ENCODE peak calls at places on chromosomes 11 and 22, in five cellular contexts. A is prostate gland, P is spleen, H is Peyer's patch, Z is uterus. B is an unnamed sample.

GRCh38 chr22:16824718-16825687 is at the start of gene XKR3:
- DNase-seq in A (no peak), H (no peak), P (no peak), Z (no peak), B (no peak)

GRCh38 chr11:77821349-77821851 is 456 bp downstream of the AAMDC start:
- DNase-seq in H (peak), P (peak), Z (peak), A (peak), B (peak)

GRCh38 chr11:60947666-60948065 is 4.3 kb downstream of the SLC15A3 start:
- DNase-seq in Z (no peak), A (no peak), P (no peak), H (no peak), B (no peak)

GRCh38 chr11:114145166-114145695 is 85.7 kb downstream of the ZBTB16 start:
- DNase-seq in P (no peak), A (no peak), Z (no peak), H (no peak), B (no peak)

GRCh38 chr11:12864316-12865156 is 144.6 kb upstream of the RASSF10 start:
- DNase-seq in P (no peak), H (no peak), A (peak), Z (no peak), B (no peak)

GRCh38 chr11:114158886-114159285 is 99.4 kb downstream of the ZBTB16 start:
- DNase-seq in Z (no peak), P (no peak), H (no peak), A (no peak), B (no peak)

GRCh38 chr11:12284321-12285050 is 92.9 kb upstream of the PARVA start:
- DNase-seq in Z (no peak), P (no peak), A (peak), H (no peak), B (peak)

GRCh38 chr11:74815966-74816365 is 67.3 kb downstream of the RNF169 start:
- DNase-seq in H (no peak), A (no peak), P (no peak), Z (no peak), B (no peak)

GRCh38 chr11:61102667-61103491 is 590 bp downstream of the CD5 start:
- DNase-seq in A (no peak), Z (no peak), H (no peak), P (peak), B (peak)

GRCh38 chr22:21866821-21867527 is 471 bp downstream of the MAPK1 start:
- DNase-seq in A (no peak), Z (peak), H (peak), P (no peak), B (peak)

GRCh38 chr11:57358543-57358961 is 20.4 kb downstream of the P2RX3 start:
- DNase-seq in A (no peak), Z (no peak), H (no peak), P (no peak), B (no peak)

DNA sequence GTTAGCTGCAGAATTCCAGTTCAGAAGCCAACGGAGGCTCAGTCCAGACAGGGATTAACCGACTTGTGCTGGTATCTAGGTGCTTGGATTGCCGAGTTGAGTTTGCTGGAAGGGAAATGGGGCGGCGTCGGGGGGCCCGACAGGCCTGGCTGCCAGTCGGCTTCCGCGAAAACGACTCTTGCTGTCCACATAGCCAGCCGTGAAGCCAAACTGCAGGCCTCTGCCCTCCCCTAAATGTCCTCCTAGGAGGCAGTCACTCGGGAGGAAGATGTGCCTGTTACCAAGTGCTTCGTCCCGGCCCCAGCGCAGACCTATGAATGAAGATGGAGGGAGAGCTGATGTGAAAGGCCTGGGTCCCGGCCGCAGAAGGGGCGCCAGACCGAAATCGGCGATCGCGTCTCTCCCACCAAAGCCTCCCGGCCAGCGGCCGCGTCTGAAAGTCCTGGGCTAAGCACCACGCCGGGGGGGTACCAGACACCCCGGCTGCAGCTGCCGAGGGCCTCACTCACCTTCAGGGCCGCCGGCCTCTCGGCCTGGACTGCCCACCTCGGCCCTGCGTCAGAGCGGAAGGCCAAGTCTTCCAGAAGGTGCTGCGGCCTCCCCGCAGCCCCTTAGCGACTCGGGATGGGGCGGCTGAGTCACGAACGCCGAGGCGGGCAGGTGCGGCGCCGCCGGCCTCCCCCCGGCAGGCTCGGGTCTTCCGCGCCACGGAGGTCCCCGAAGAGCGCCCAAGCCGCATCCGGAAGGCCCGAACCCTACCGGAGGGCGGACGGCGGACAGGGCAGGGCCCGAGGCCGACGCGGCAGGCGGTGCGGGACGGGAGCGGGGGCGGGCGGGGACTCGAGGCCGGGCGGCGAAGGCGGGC is 7.5 kb downstream of the DPAGT1 start:
- DNase-seq in P (peak), H (peak), Z (peak), A (peak), B (peak)
- H3K27ac ChIP-seq in P (peak), H (peak), Z (peak), A (peak), B (peak)

GRCh38 chr11:4156571-4156970 is 62.0 kb downstream of the RRM1 start:
- DNase-seq in A (no peak), H (no peak), Z (no peak), P (no peak), B (no peak)

GRCh38 chr11:4164884-4165590 is 70.4 kb downstream of the RRM1 start:
- DNase-seq in H (no peak), P (no peak), Z (no peak), A (no peak), B (no peak)

GRCh38 chr11:4167292-4167691 is 72.7 kb downstream of the RRM1 start:
- DNase-seq in Z (no peak), P (no peak), A (no peak), H (no peak), B (no peak)

DNA sequence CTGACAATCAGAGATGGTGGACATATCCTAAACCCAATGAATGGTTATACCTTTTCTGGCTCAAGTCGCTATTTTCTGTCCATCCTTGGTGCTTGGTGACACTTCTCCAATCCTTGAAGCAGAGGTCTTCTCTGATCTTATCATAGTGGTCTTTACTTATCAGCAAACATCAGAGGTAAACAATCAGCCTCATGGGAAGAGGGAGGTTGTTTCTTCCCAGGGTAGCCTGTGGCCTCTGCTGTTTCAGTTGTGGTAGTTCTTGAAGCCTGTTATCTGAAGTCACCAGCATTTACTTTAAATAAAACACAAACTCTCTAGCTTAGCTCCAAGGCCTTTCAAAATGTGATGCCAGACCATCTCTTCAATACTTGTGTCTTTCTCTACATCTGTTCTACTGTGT is 66.7 kb downstream of the RRM1 start:
- DNase-seq in A (no peak), H (no peak), P (no peak), Z (no peak), B (no peak)
- TF ChIP-seq POLR2A in A (no peak), H (no peak), P (no peak), Z (no peak), B (no peak)

GRCh38 chr11:83054904-83055380 is 16.8 kb downstream of the RAB30 start:
- DNase-seq in H (peak), P (no peak), A (no peak), Z (no peak), B (no peak)

GRCh38 chr11:83057721-83058120 is 14.0 kb downstream of the RAB30 start:
- DNase-seq in P (no peak), Z (no peak), A (no peak), H (no peak), B (no peak)

GRCh38 chr11:83051760-83052671 is 19.7 kb downstream of the RAB30 start:
- DNase-seq in A (peak), H (no peak), P (no peak), Z (no peak), B (peak)

GRCh38 chr11:83054001-83054400 is 17.7 kb downstream of the RAB30 start:
- DNase-seq in Z (no peak), H (no peak), P (no peak), A (no peak), B (no peak)

GRCh38 chr11:83056204-83056603 is 15.5 kb downstream of the RAB30 start:
- DNase-seq in Z (no peak), A (no peak), P (no peak), H (no peak), B (no peak)
- H3K27ac ChIP-seq in Z (no peak), A (no peak), P (no peak), H (no peak), B (no peak)

DNA sequence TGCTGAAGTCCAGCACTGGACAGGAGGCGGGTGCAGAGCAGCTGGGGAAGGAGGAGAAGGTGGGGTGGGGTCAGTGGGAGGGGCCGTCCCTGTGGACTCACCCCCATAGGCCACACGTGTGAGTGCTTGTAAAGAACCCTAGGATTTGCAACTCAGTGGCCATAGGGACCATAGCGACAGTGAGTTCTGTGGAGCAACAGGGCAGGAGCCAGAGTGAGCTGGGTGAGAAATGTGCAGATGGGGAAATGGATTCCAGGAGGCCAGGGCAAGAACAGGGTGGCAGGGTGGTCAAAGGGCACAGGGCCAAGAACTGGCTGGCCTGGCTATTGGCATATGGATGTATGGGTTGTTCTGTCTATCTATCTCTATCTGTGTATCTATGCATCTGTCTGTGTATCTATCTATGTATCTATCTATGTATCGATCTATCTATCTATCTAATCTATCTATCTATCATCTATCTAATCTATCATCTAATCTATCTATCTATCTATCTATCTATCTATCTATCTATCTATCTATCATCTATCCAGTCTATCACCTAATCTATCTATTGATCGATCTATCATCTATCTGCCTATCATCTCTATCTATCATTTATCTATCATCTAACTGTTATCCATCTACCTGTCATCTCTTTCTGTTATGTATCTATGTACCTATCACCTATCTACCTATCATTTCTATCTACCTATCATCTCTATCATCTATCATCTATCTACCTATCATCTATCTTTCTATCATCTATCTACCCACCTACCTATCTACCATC is 889.0 kb downstream of the TBC1D22A start:
- DNase-seq in P (no peak), H (no peak), A (no peak), Z (no peak), B (no peak)
- TF ChIP-seq POLR2A in P (no peak), H (no peak), A (no peak), Z (no peak), B (no peak)

GRCh38 chr11:122154227-122154626 is 38.2 kb upstream of the BLID start:
- DNase-seq in P (no peak), A (no peak), Z (no peak), H (no peak), B (no peak)
- H3K27ac ChIP-seq in P (no peak), A (no peak), Z (peak), H (no peak), B (peak)

DNA sequence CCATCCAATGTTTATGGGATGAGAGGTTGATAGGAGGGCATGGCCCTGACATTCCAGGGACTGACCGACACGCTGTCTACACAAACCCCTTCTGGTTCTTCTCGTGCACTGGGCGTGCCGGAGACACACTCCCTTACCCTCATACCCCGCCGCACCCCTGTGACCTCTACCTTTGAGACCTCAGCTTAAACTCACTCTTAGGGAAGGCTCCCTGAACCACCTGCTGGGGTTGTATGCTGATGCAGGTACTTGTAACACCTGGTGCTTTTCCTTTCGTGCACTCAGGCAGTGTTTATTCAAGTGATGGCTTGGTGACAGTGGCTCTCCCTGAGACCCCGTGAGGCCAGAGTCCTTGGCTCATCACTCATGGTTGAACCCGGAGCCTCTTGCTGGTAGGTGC is 12.0 kb downstream of the PPARA start:
- DNase-seq in A (no peak), H (peak), P (no peak), Z (no peak), B (no peak)
- TF ChIP-seq POLR2A in A (no peak), H (no peak), P (no peak), Z (no peak), B (no peak)

DNA sequence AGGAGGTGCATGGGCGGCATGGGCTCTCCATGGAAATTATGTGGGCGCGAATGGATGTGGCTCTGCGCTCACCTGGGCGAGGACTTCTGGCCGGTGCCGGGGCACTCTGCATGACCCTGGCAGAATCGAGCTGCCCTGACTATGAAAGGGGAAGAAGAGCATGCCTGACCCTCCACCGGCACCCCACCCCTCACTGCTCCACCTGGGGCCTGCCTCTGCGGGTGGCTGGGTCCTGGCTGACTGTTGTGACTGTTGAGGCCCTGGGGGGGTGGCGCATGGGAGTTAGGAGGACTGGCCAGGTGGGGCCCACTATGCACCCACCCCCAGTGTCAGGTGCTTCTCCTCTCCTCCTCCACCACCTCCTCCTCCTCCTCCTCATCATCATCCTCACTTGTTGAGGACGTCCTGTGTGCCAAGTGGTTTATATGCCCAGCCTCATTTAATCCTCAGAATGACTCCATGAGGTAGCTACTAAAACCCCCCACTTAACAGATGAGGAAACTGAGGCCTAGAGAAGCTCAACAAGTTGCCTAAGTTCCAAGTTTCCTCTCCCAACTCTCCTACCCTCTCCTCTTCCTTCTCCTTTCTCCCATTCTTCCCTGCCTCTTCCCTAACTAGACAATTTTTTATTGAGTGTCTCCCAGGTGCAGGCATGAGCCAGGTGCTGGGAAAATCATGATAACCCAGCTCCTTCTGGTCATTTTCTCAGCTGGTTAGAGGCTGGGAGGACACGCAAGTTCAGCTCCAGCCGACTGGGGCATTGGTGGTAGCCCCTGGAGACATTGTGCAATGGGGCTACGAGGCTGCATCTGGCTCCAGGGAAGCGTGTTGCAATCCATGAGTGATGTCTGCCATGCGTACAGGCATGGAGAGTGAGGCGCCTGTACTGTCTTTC is 2.3 kb downstream of the MYEOV start:
- DNase-seq in P (peak), H (peak), A (no peak), Z (no peak), B (no peak)
- H3K27ac ChIP-seq in P (peak), H (peak), A (no peak), Z (no peak), B (no peak)

GRCh38 chr11:108223449-108224149 is 732 bp downstream of the ATM start:
- DNase-seq in A (no peak), H (no peak), P (no peak), Z (no peak), B (peak)
- TF ChIP-seq POLR2A in A (no peak), H (no peak), P (no peak), Z (no peak), B (no peak)

GRCh38 chr11:27396259-27396839 is 33.3 kb upstream of the CCDC34 start:
- DNase-seq in P (no peak), H (no peak), Z (no peak), A (no peak), B (no peak)
- H3K27ac ChIP-seq in P (no peak), H (peak), Z (no peak), A (peak), B (peak)

GRCh38 chr11:3642071-3642951 is 519 bp upstream of the ART5 start:
- DNase-seq in H (peak), P (peak), A (peak), Z (peak), B (peak)
- TF ChIP-seq POLR2A in H (no peak), P (no peak), A (peak), Z (peak), B (no peak)